ENCODE peak calls at places on chromosomes 1 and 21, in eight cellular contexts. N is substantia nigra, F is pancreas, K is fibroblast of lung, H is uterus, C is heart right ventricle, Y is lower lobe of right lung, O is dorsolateral prefrontal cortex. J is an unnamed sample.

GRCh38 chr1:58699011-58699762 is 675 bp downstream of the MYSM1 start:
- DNase-seq in C (no peak), O (no peak), F (no peak), N (no peak), K (no peak), H (no peak), Y (no peak), J (no peak)

GRCh38 chr21:40143822-40144525 is 276.7 kb downstream of the PCP4 start:
- DNase-seq in C (peak), N (peak), H (peak), K (peak), Y (no peak), F (peak), O (peak), J (no peak)

GRCh38 chr1:66368261-66368660 is 165.7 kb upstream of the SGIP1 start:
- DNase-seq in O (no peak), N (no peak), Y (no peak), H (no peak), C (no peak), K (no peak), F (no peak), J (no peak)

GRCh38 chr1:65372557-65372956 is 47.9 kb upstream of the LEPR start:
- DNase-seq in K (peak), Y (no peak), C (no peak), O (no peak), N (no peak), H (no peak), F (no peak), J (no peak)

GRCh38 chr1:12383786-12384185 is 154.0 kb downstream of the VPS13D start:
- DNase-seq in N (no peak), F (no peak), C (no peak), K (no peak), H (no peak), O (no peak), Y (no peak), J (no peak)

GRCh38 chr1:207455183-207455754 is 1.1 kb downstream of the CR2 start:
- DNase-seq in K (no peak), F (no peak), C (no peak), O (no peak), N (no peak), H (no peak), Y (no peak), J (no peak)

GRCh38 chr21:32817206-32817605 is 45.7 kb upstream of the PAXBP1 start:
- DNase-seq in F (no peak), H (no peak), K (no peak), C (no peak), O (no peak), Y (no peak), N (no peak), J (no peak)

GRCh38 chr1:231872461-231872910 is 245.9 kb downstream of the DISC1 start:
- DNase-seq in K (peak), C (no peak), O (no peak), N (no peak), F (no peak), Y (no peak), H (no peak), J (no peak)

GRCh38 chr1:57411262-57411661 is 12.6 kb downstream of the DAB1 start:
- DNase-seq in O (no peak), K (peak), N (no peak), Y (no peak), F (no peak), C (no peak), H (no peak), J (no peak)

GRCh38 chr1:30730351-30731108 is 7.1 kb upstream of the MATN1 start:
- DNase-seq in F (no peak), Y (no peak), C (no peak), N (peak), H (no peak), K (no peak), O (no peak), J (no peak)

GRCh38 chr1:179142889-179143299 is 61.0 kb downstream of the TOR3A start:
- DNase-seq in O (no peak), F (no peak), N (no peak), Y (no peak), K (peak), C (no peak), H (no peak), J (no peak)

GRCh38 chr21:37220433-37220980 is 46.6 kb downstream of the VPS26C start:
- DNase-seq in H (no peak), K (peak), F (peak), Y (no peak), C (no peak), N (no peak), O (no peak), J (peak)

GRCh38 chr1:237888143-237888542 is 2.6 kb downstream of the ZP4 start:
- DNase-seq in O (no peak), C (no peak), F (no peak), H (no peak), K (no peak), Y (no peak), N (no peak), J (no peak)

GRCh38 chr1:244065960-244066388 is 14.9 kb downstream of the ZBTB18 start:
- DNase-seq in N (no peak), F (no peak), C (no peak), O (no peak), K (peak), H (no peak), Y (no peak), J (no peak)

GRCh38 chr1:159921700-159922498 is 3.4 kb downstream of the TAGLN2 start:
- DNase-seq in K (peak), C (peak), F (peak), O (no peak), N (no peak), H (no peak), Y (no peak), J (no peak)

GRCh38 chr1:157399343-157399983 is 152.9 kb downstream of the FCRL5 start:
- DNase-seq in H (no peak), O (no peak), C (no peak), K (no peak), N (no peak), Y (no peak), F (no peak), J (no peak)

GRCh38 chr1:187033721-187034120 is 205.0 kb downstream of the PLA2G4A start:
- DNase-seq in N (no peak), C (no peak), O (no peak), K (no peak), F (no peak), Y (no peak), H (no peak), J (no peak)

GRCh38 chr21:38443110-38443509 is 55.2 kb downstream of the ERG start:
- DNase-seq in H (no peak), K (no peak), C (no peak), O (no peak), N (no peak), F (no peak), Y (no peak), J (no peak)

GRCh38 chr1:203776636-203777035 is 11.7 kb downstream of the LAX1 start:
- DNase-seq in H (no peak), C (no peak), K (no peak), F (no peak), N (peak), O (no peak), Y (no peak), J (peak)

GRCh38 chr1:221015159-221015558 is 135.9 kb downstream of the HLX start:
- DNase-seq in N (no peak), C (no peak), H (no peak), Y (no peak), F (no peak), O (no peak), K (no peak), J (no peak)

GRCh38 chr1:216742625-216743024 is 19.4 kb upstream of the ESRRG start:
- DNase-seq in K (peak), H (no peak), F (no peak), N (no peak), Y (no peak), O (no peak), C (no peak), J (no peak)

GRCh38 chr1:238681021-238681420 is 705.3 kb upstream of the CHRM3 start:
- DNase-seq in O (no peak), H (no peak), C (no peak), F (no peak), K (peak), Y (no peak), N (no peak), J (no peak)

GRCh38 chr1:245583081-245583480 is 428.3 kb downstream of the KIF26B start:
- DNase-seq in O (no peak), Y (no peak), C (no peak), N (no peak), K (no peak), F (no peak), H (no peak), J (no peak)

GRCh38 chr1:38037481-38037939 is 9.1 kb downstream of the POU3F1 start:
- DNase-seq in Y (no peak), K (no peak), N (no peak), O (no peak), C (no peak), H (no peak), F (no peak), J (no peak)

GRCh38 chr1:2025491-2025981 is 6.4 kb downstream of the GABRD start:
- DNase-seq in F (peak), H (peak), C (peak), K (no peak), O (peak), Y (no peak), N (no peak), J (no peak)

GRCh38 chr1:198669771-198670170 is 30.9 kb downstream of the PTPRC start:
- DNase-seq in F (no peak), O (no peak), H (no peak), N (no peak), C (no peak), K (no peak), Y (no peak), J (no peak)
- H3K27ac ChIP-seq in F (no peak), O (no peak), H (no peak), N (no peak), C (no peak), K (peak), Y (no peak), J (no peak)

GRCh38 chr1:94237291-94238226 is at the start of gene ARHGAP29:
- DNase-seq in Y (peak), F (peak), O (peak), K (peak), N (peak), C (peak), H (peak), J (no peak)

GRCh38 chr1:94235189-94236020 is 2.0 kb downstream of the ARHGAP29 start:
- DNase-seq in N (no peak), F (no peak), C (no peak), H (no peak), Y (no peak), K (no peak), O (no peak), J (no peak)

GRCh38 chr1:94236630-94237290 is 624 bp downstream of the ARHGAP29 start:
- DNase-seq in O (no peak), Y (no peak), N (no peak), C (peak), H (peak), K (peak), F (no peak), J (no peak)

GRCh38 chr1:94234615-94235014 is 2.8 kb downstream of the ARHGAP29 start:
- DNase-seq in O (no peak), N (no peak), H (no peak), Y (no peak), C (no peak), K (no peak), F (no peak), J (no peak)

DNA sequence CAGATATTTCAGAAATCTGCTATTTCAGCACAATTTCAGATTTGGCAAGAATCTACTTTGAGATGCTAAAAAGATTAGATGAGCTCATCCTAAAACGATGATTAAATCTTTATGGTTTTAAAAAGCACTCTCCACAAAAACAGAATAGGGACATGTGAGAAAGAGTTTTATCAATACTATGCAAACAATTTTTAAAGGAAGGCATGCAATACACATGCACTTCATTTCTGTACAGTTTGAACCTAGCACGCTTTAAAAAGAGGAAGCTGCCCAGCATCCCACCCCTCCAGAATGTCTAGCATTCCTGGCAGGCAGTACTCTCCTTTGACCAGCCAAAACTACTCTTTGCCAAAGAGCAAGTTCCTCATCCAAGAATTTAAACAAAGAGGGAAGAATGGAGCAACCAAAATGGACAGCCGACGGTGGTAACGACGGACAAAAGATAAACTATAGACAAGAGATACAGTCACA is 1.3 kb downstream of the ARHGAP29 start:
- DNase-seq in K (peak), H (no peak), O (no peak), C (no peak), Y (no peak), F (no peak), N (no peak), J (no peak)
- H3K27ac ChIP-seq in K (peak), H (peak), O (peak), C (peak), Y (peak), F (peak), N (no peak), J (no peak)

GRCh38 chr1:183810172-183810571 is 5.3 kb downstream of the RGL1 start:
- DNase-seq in O (no peak), H (no peak), F (no peak), N (no peak), K (no peak), C (no peak), Y (no peak), J (no peak)

GRCh38 chr1:183816110-183816509 is 11.2 kb downstream of the RGL1 start:
- DNase-seq in H (no peak), N (no peak), K (no peak), Y (no peak), O (no peak), C (no peak), F (no peak), J (no peak)

GRCh38 chr1:183812111-183812510 is 7.2 kb downstream of the RGL1 start:
- DNase-seq in N (no peak), K (no peak), H (no peak), O (no peak), Y (no peak), C (no peak), F (no peak), J (no peak)

GRCh38 chr1:183810756-183811155 is 5.8 kb downstream of the RGL1 start:
- DNase-seq in H (no peak), O (no peak), F (no peak), C (no peak), K (no peak), N (no peak), Y (no peak), J (no peak)

GRCh38 chr1:183812686-183813569 is 8.0 kb downstream of the RGL1 start:
- DNase-seq in C (no peak), N (no peak), F (no peak), Y (no peak), K (peak), O (no peak), H (no peak), J (no peak)
- H3K27ac ChIP-seq in C (no peak), N (peak), F (no peak), Y (peak), K (peak), O (peak), H (peak), J (peak)

GRCh38 chr1:50633465-50633864 is 210.2 kb upstream of the DMRTA2 start:
- DNase-seq in F (no peak), Y (no peak), K (no peak), N (no peak), C (no peak), H (no peak), O (no peak), J (no peak)
- H3K27ac ChIP-seq in F (no peak), Y (no peak), K (no peak), N (peak), C (no peak), H (no peak), O (no peak), J (peak)

GRCh38 chr1:100658716-100659026 is 60.9 kb upstream of the VCAM1 start:
- DNase-seq in F (no peak), N (no peak), H (no peak), K (no peak), C (no peak), Y (no peak), O (no peak), J (no peak)
- H3K27ac ChIP-seq in F (no peak), N (no peak), H (no peak), K (no peak), C (no peak), Y (no peak), O (no peak), J (no peak)

GRCh38 chr1:201307239-201307638 is 23.9 kb downstream of the PKP1 start:
- DNase-seq in F (no peak), O (no peak), H (no peak), C (no peak), N (no peak), K (no peak), Y (no peak), J (no peak)
- H3K27ac ChIP-seq in F (no peak), O (no peak), H (no peak), C (no peak), N (no peak), K (no peak), Y (no peak), J (no peak)

J was measured in caudate nucleus.